ENCODE peak calls at places on chromosome 7, in nine cellular contexts. G, S, I, H, U, T, R, Z and J are unnamed samples.

GRCh38 chr7:129644634-129645230 is 33.2 kb downstream of the NRF1 start:
- DNase-seq in H (no peak), I (peak; percentile 38), U (peak; percentile 76), T (peak; percentile 15), G (no peak), Z (no peak), S (peak; percentile 62), R (no peak), J (no peak)

GRCh38 chr7:142375710-142376313 is 118.0 kb upstream of the PRSS58 start:
- DNase-seq in I (peak; percentile 10), T (peak; percentile 59), S (peak; percentile 97), U (peak; percentile 13), Z (peak; percentile 35), G (no peak), R (no peak), H (no peak), J (no peak)

GRCh38 chr7:92953657-92954056 is 117.3 kb upstream of the CDK6 start:
- DNase-seq in Z (peak; percentile 19), R (no peak), T (peak; percentile 17), G (no peak), U (peak; percentile 6), H (no peak), S (peak; percentile 15), I (no peak), J (no peak)

GRCh38 chr7:74466196-74466813 is 12.6 kb downstream of the GTF2IRD1 start:
- DNase-seq in Z (no peak), I (no peak), G (no peak), U (no peak), T (peak; percentile 43), R (no peak), H (no peak), S (no peak), J (no peak)

GRCh38 chr7:155377837-155378579 is 79.9 kb upstream of the EN2 start:
- DNase-seq in S (peak; percentile 31), T (peak; percentile 69), R (no peak), G (no peak), I (no peak), U (peak; percentile 44), Z (no peak), H (no peak), J (no peak)

GRCh38 chr7:35374858-35375257 is 121.0 kb upstream of the TBX20 start:
- DNase-seq in G (no peak), I (no peak), Z (no peak), T (no peak), U (no peak), S (no peak), R (no peak), H (no peak), J (no peak)

GRCh38 chr7:43584200-43584586 is 1.3 kb downstream of the STK17A start:
- DNase-seq in G (peak; percentile 34), S (peak; percentile 87), T (peak; percentile 22), H (no peak), U (peak; percentile 81), R (peak; percentile 34), Z (peak; percentile 61), I (no peak), J (peak; percentile 48)

GRCh38 chr7:116528008-116528789 is 3.4 kb downstream of the CAV1 start:
- DNase-seq in U (peak; percentile 96), Z (no peak), H (no peak), R (no peak), S (peak; percentile 89), T (no peak), I (peak; percentile 54), G (peak; percentile 36), J (no peak)

GRCh38 chr7:144378651-144379050 is 23.4 kb downstream of the ARHGEF5 start:
- DNase-seq in U (no peak), R (no peak), I (no peak), G (no peak), H (no peak), T (no peak), S (peak; percentile 14), Z (no peak), J (no peak)

GRCh38 chr7:149732111-149732561 is 41.3 kb downstream of the ZNF467 start:
- DNase-seq in I (no peak), U (no peak), H (no peak), Z (no peak), S (no peak), G (no peak), T (no peak), R (no peak), J (no peak)

GRCh38 chr7:18499407-18500197 is 4.1 kb downstream of the HDAC9 start:
- DNase-seq in R (no peak), U (no peak), T (no peak), S (peak; percentile 48), G (no peak), H (no peak), Z (no peak), I (no peak), J (no peak)

GRCh38 chr7:146655928-146656797 is 539.6 kb downstream of the CNTNAP2 start:
- DNase-seq in U (no peak), I (no peak), H (no peak), G (no peak), R (no peak), Z (peak; percentile 7), S (no peak), T (no peak), J (no peak)

GRCh38 chr7:64934478-64934877 is 31.4 kb downstream of the ZNF273 start:
- DNase-seq in R (no peak), G (no peak), S (no peak), H (no peak), U (no peak), T (no peak), Z (no peak), I (no peak), J (no peak)

GRCh38 chr7:13185139-13185538 is 497.7 kb downstream of the ARL4A start:
- DNase-seq in U (no peak), Z (no peak), S (no peak), I (no peak), G (no peak), R (no peak), H (no peak), T (no peak), J (no peak)

GRCh38 chr7:55210716-55211115 is 154.4 kb upstream of the LANCL2 start:
- DNase-seq in U (no peak), R (no peak), I (no peak), S (no peak), T (no peak), H (no peak), Z (no peak), G (no peak), J (no peak)

GRCh38 chr7:151806938-151807775 is 69.8 kb downstream of the PRKAG2 start:
- DNase-seq in R (no peak), H (no peak), G (no peak), Z (no peak), I (no peak), S (no peak), U (no peak), T (no peak), J (no peak)
- TF ChIP-seq CTCF in R (no peak), H (no peak), G (no peak), Z (no peak), I (no peak), S (no peak), U (no peak), T (no peak), J (no peak)

GRCh38 chr7:23685770-23686169 is 5.8 kb downstream of the FAM221A start:
- DNase-seq in T (no peak), Z (no peak), U (peak; percentile 25), S (peak; percentile 5), I (no peak), H (no peak), R (no peak), G (no peak), J (no peak)

GRCh38 chr7:23680417-23681405 is 712 bp downstream of the FAM221A start:
- DNase-seq in H (peak; percentile 57), T (peak; percentile 89), S (peak; percentile 51), Z (peak; percentile 57), U (peak; percentile 68), R (peak; percentile 19), G (peak; percentile 87), I (no peak), J (no peak)

GRCh38 chr7:23679898-23680416 is at the start of gene FAM221A:
- DNase-seq in S (peak; percentile 84), R (peak; percentile 69), I (no peak), Z (peak; percentile 89), U (peak; percentile 87), T (peak; percentile 93), G (peak; percentile 93), H (peak; percentile 86), J (peak; percentile 82)
- TF ChIP-seq CTCF in S (peak; percentile 50), R (peak; percentile 76), I (peak; percentile 28), Z (peak; percentile 58), U (peak; percentile 79), T (peak; percentile 76), G (peak; percentile 72), H (peak; percentile 70), J (peak; percentile 73)

GRCh38 chr7:140726304-140726703 is 29.8 kb downstream of the NDUFB2 start:
- DNase-seq in S (no peak), H (peak; percentile 28), G (no peak), U (peak; percentile 27), T (peak; percentile 17), Z (no peak), R (no peak), I (peak; percentile 7), J (no peak)
- TF ChIP-seq CTCF in S (peak; percentile 37), H (peak; percentile 18), G (no peak), U (peak; percentile 40), T (peak; percentile 56), Z (peak; percentile 42), R (peak; percentile 36), I (peak; percentile 56), J (no peak)

GRCh38 chr7:108460964-108461363 is 4.7 kb upstream of the NRCAM start:
- DNase-seq in H (no peak), G (no peak), R (no peak), S (no peak), Z (no peak), T (no peak), U (no peak), I (no peak), J (no peak)

GRCh38 chr7:108456845-108457540 is 757 bp upstream of the NRCAM start:
- DNase-seq in U (no peak), T (peak; percentile 33), R (no peak), Z (peak; percentile 45), H (no peak), S (no peak), G (no peak), I (no peak), J (no peak)

GRCh38 chr7:108457871-108458270 is 1.6 kb upstream of the NRCAM start:
- DNase-seq in T (no peak), Z (no peak), U (no peak), R (no peak), S (no peak), H (no peak), G (no peak), I (no peak), J (no peak)

GRCh38 chr7:108461855-108462254 is 5.6 kb upstream of the NRCAM start:
- DNase-seq in R (no peak), T (no peak), U (peak; percentile 55), Z (no peak), G (no peak), H (no peak), I (no peak), S (no peak), J (no peak)

DNA sequence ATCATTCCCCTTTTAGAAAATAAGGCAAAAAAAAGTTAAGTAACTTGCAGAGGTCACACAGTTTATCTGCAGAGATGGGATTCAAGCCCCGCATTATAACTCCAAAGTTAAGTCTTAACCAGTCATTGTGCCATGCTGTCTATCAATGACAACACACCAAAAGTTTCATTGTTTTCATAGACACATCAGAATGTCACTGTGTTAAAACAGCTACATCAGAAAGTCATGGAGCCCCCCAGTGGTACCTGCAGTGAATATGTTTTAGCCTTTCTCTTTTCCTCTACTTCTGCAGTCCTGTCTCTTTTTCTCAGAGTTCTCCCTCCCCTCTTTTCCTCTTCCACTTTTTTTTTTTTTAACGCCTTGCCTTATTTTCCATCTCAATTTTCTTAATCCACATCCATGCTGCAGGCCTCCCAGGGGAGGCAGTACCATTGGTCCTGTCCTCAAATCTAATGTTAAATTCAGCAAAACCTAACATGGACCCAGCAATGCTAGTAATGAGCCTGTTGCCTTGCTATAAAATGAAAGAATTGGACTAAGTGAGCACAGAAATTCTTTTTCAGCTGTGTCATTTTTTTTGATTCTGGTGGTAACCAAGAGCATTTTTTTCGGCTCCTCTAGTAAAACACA is 3.8 kb upstream of the NRCAM start:
- DNase-seq in U (peak; percentile 55), Z (peak; percentile 66), S (peak; percentile 52), I (peak; percentile 4), T (peak; percentile 58), G (no peak), R (no peak), H (peak; percentile 57), J (no peak)
- TF ChIP-seq CTCF in U (peak; percentile 70), Z (peak; percentile 58), S (peak; percentile 56), I (peak; percentile 50), T (peak; percentile 62), G (no peak), R (no peak), H (peak; percentile 41), J (peak; percentile 16)